ENCODE peak calls at places on chromosomes 16 and 17, in five cellular contexts. One of them, this sample, is unnamed.

GRCh38 chr17:44749076-44750020 is 9.4 kb upstream of the ADAM11 start:
- DNase-seq in IMR-90: no peak
- DNase-seq in SK-N-SH: no peak
- DNase-seq in kidney: no peak
- DNase-seq in fibroblast of lung: no peak
- DNase-seq in this sample: no peak

GRCh38 chr16:86222541-86222940 is 287.8 kb upstream of the FOXF1 start:
- DNase-seq in IMR-90: peak; percentile 84
- DNase-seq in SK-N-SH: no peak
- DNase-seq in kidney: peak; percentile 28
- DNase-seq in fibroblast of lung: peak; percentile 82
- DNase-seq in this sample: peak; percentile 62

GRCh38 chr16:73196670-73197069 is 148.7 kb upstream of the ZFHX3 start:
- DNase-seq in IMR-90: peak; percentile 53
- DNase-seq in SK-N-SH: peak; percentile 42
- DNase-seq in kidney: no peak
- DNase-seq in fibroblast of lung: peak; percentile 77
- DNase-seq in this sample: peak; percentile 92

GRCh38 chr17:30344283-30345088 is 10.6 kb upstream of the TMIGD1 start:
- DNase-seq in IMR-90: peak; percentile 59
- DNase-seq in SK-N-SH: peak; percentile 25
- DNase-seq in kidney: no peak
- DNase-seq in fibroblast of lung: peak; percentile 75
- DNase-seq in this sample: no peak

GRCh38 chr17:27545562-27546229 is 85.3 kb upstream of the LGALS9 start:
- DNase-seq in IMR-90: peak; percentile 51
- DNase-seq in SK-N-SH: no peak
- DNase-seq in kidney: no peak
- DNase-seq in fibroblast of lung: peak; percentile 77
- DNase-seq in this sample: peak; percentile 69

GRCh38 chr17:78127888-78128615 is 503 bp downstream of the TMC6 start:
- DNase-seq in IMR-90: no peak
- DNase-seq in SK-N-SH: peak; percentile 84
- DNase-seq in kidney: peak; percentile 89
- DNase-seq in fibroblast of lung: no peak
- DNase-seq in this sample: no peak

GRCh38 chr17:48100591-48101011 is 677 bp downstream of the CBX1 start:
- DNase-seq in IMR-90: peak; percentile 58
- DNase-seq in SK-N-SH: peak; percentile 73
- DNase-seq in kidney: peak; percentile 87
- DNase-seq in fibroblast of lung: peak; percentile 66
- DNase-seq in this sample: peak; percentile 94

GRCh38 chr16:69405757-69406156 is 18.7 kb upstream of the CYB5B start:
- DNase-seq in IMR-90: no peak
- DNase-seq in SK-N-SH: no peak
- DNase-seq in kidney: no peak
- DNase-seq in fibroblast of lung: no peak
- DNase-seq in this sample: no peak

GRCh38 chr17:74852237-74853047 is 7.2 kb downstream of the GRIN2C start:
- DNase-seq in IMR-90: no peak
- DNase-seq in SK-N-SH: peak; percentile 81
- DNase-seq in kidney: peak; percentile 74
- DNase-seq in fibroblast of lung: no peak
- DNase-seq in this sample: peak; percentile 98

GRCh38 chr16:67277294-67277998 is 1.9 kb upstream of the PLEKHG4 start:
- DNase-seq in IMR-90: peak; percentile 100
- DNase-seq in SK-N-SH: no peak
- DNase-seq in kidney: peak; percentile 79
- DNase-seq in fibroblast of lung: peak; percentile 99
- DNase-seq in this sample: no peak

GRCh38 chr16:54034684-54035083 is 251.9 kb downstream of the IRX3 start:
- DNase-seq in IMR-90: peak; percentile 20
- DNase-seq in SK-N-SH: no peak
- DNase-seq in kidney: no peak
- DNase-seq in fibroblast of lung: peak; percentile 19
- DNase-seq in this sample: no peak

GRCh38 chr17:27597783-27598320 is 33.1 kb upstream of the LGALS9 start:
- DNase-seq in IMR-90: no peak
- DNase-seq in SK-N-SH: no peak
- DNase-seq in kidney: peak; percentile 46
- DNase-seq in fibroblast of lung: no peak
- DNase-seq in this sample: no peak

GRCh38 chr17:29155966-29156338 is 24.2 kb downstream of the MYO18A start:
- DNase-seq in IMR-90: peak; percentile 68
- DNase-seq in SK-N-SH: no peak
- DNase-seq in kidney: peak; percentile 72
- DNase-seq in fibroblast of lung: peak; percentile 38
- DNase-seq in this sample: peak; percentile 92

GRCh38 chr17:48995871-48996695 is 1.1 kb upstream of the IGF2BP1 start:
- DNase-seq in IMR-90: no peak
- DNase-seq in SK-N-SH: peak; percentile 65
- DNase-seq in kidney: no peak
- DNase-seq in fibroblast of lung: no peak
- DNase-seq in this sample: peak; percentile 98

GRCh38 chr16:12184419-12184831 is 207.9 kb downstream of the SNX29 start:
- DNase-seq in IMR-90: no peak
- DNase-seq in SK-N-SH: no peak
- DNase-seq in kidney: no peak
- DNase-seq in fibroblast of lung: no peak
- DNase-seq in this sample: no peak

GRCh38 chr17:39209317-39210092 is 9.4 kb downstream of the RPL19 start:
- DNase-seq in IMR-90: peak; percentile 69
- DNase-seq in SK-N-SH: peak; percentile 78
- DNase-seq in kidney: peak; percentile 92
- DNase-seq in fibroblast of lung: peak; percentile 35
- DNase-seq in this sample: peak; percentile 86

GRCh38 chr16:84687715-84688114 is 12.1 kb upstream of the USP10 start:
- DNase-seq in IMR-90: peak; percentile 96
- DNase-seq in SK-N-SH: no peak
- DNase-seq in kidney: no peak
- DNase-seq in fibroblast of lung: peak; percentile 90
- DNase-seq in this sample: no peak

GRCh38 chr16:75462804-75463203 is 1.7 kb downstream of the TMEM170A start:
- DNase-seq in IMR-90: no peak
- DNase-seq in SK-N-SH: no peak
- DNase-seq in kidney: no peak
- DNase-seq in fibroblast of lung: peak; percentile 12
- DNase-seq in this sample: no peak

GRCh38 chr17:14211778-14212177 is 24.9 kb downstream of the CDRT15 start:
- DNase-seq in IMR-90: no peak
- DNase-seq in SK-N-SH: no peak
- DNase-seq in kidney: peak; percentile 76
- DNase-seq in fibroblast of lung: no peak
- DNase-seq in this sample: peak; percentile 78

GRCh38 chr17:45409659-45410076 is 23.0 kb downstream of the ARHGAP27 start:
- DNase-seq in IMR-90: no peak
- DNase-seq in SK-N-SH: no peak
- DNase-seq in kidney: peak; percentile 74
- DNase-seq in fibroblast of lung: no peak
- DNase-seq in this sample: peak; percentile 59

GRCh38 chr17:73430848-73431247 is 119.0 kb upstream of the CDC42EP4 start:
- DNase-seq in IMR-90: no peak
- DNase-seq in SK-N-SH: no peak
- DNase-seq in kidney: peak; percentile 39
- DNase-seq in fibroblast of lung: peak; percentile 14
- DNase-seq in this sample: no peak

GRCh38 chr16:3999479-3999868 is 116.8 kb downstream of the ADCY9 start:
- DNase-seq in IMR-90: peak; percentile 81
- DNase-seq in SK-N-SH: no peak
- DNase-seq in kidney: peak; percentile 82
- DNase-seq in fibroblast of lung: peak; percentile 81
- DNase-seq in this sample: peak; percentile 67

GRCh38 chr17:17140590-17140980 is 65.5 kb downstream of the PLD6 start:
- DNase-seq in IMR-90: peak; percentile 79
- DNase-seq in SK-N-SH: no peak
- DNase-seq in kidney: peak; percentile 52
- DNase-seq in fibroblast of lung: peak; percentile 48
- DNase-seq in this sample: peak; percentile 66

GRCh38 chr16:81492965-81493754 is 48.6 kb downstream of the CMIP start:
- DNase-seq in IMR-90: no peak
- DNase-seq in SK-N-SH: no peak
- DNase-seq in kidney: peak; percentile 64
- DNase-seq in fibroblast of lung: no peak
- DNase-seq in this sample: no peak

GRCh38 chr16:81491522-81492188 is 47.0 kb downstream of the CMIP start:
- DNase-seq in IMR-90: peak; percentile 65
- DNase-seq in SK-N-SH: no peak
- DNase-seq in kidney: peak; percentile 14
- DNase-seq in fibroblast of lung: peak; percentile 60
- DNase-seq in this sample: no peak

GRCh38 chr16:81493755-81494433 is 49.3 kb downstream of the CMIP start:
- DNase-seq in IMR-90: peak; percentile 94
- DNase-seq in SK-N-SH: no peak
- DNase-seq in kidney: peak; percentile 95
- DNase-seq in fibroblast of lung: peak; percentile 76
- DNase-seq in this sample: peak; percentile 68

GRCh38 chr16:81494434-81494806 is 49.8 kb downstream of the CMIP start:
- DNase-seq in IMR-90: no peak
- DNase-seq in SK-N-SH: peak; percentile 4
- DNase-seq in kidney: peak; percentile 61
- DNase-seq in fibroblast of lung: no peak
- DNase-seq in this sample: no peak

GRCh38 chr16:81492307-81492706 is 47.7 kb downstream of the CMIP start:
- DNase-seq in IMR-90: no peak
- DNase-seq in SK-N-SH: peak; percentile 60
- DNase-seq in kidney: peak; percentile 63
- DNase-seq in fibroblast of lung: no peak
- DNase-seq in this sample: no peak
- H3K27ac ChIP-seq in IMR-90: peak overlapping the region; percentile 33
- H3K27ac ChIP-seq in SK-N-SH: peak overlapping the region; percentile 67
- H3K27ac ChIP-seq in kidney: peak overlapping the region; percentile 95
- H3K27ac ChIP-seq in fibroblast of lung: peak overlapping the region; percentile 9
- H3K27ac ChIP-seq in this sample: peak overlapping the region; percentile 83

DNA sequence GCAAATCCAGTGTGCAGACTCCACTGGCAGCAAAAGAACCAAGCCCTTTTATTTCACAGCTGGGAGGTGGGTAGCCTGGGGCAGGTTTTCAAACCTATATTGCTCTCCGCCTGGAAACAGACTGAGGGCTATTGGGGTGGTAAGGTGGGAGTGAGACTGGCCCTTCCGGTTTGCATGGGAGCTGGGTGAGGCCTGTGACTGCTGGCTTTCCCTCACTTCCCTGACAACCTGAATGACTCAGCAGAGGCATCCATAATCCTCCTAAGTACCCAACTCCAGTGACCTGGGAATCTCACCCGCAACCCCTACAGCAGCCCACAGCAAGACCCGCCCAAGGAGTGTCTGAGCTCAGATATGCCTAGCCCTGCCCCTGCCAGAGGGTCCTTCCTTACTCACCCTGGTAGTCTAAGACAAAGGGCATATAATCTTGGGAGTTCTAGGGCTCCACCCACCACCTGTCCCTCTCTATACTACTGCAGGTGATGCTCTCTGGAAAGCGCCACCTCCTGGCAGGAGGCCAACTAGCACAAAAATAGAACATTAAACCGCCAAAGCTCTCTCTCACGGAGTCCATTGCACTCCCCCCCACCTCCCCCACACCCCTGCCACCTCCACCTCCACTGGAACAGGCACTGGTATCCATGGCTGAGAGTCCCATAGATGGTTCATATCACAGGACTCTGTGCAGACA is 602.0 kb upstream of the C16orf82 start:
- DNase-seq in IMR-90: no peak
- DNase-seq in SK-N-SH: no peak
- DNase-seq in kidney: no peak
- DNase-seq in fibroblast of lung: no peak
- DNase-seq in this sample: peak; percentile 65
- TF ChIP-seq CTCF in IMR-90: no peak
- TF ChIP-seq CTCF in SK-N-SH: no peak
- TF ChIP-seq CTCF in kidney: no peak
- TF ChIP-seq CTCF in fibroblast of lung: no peak
- TF ChIP-seq CTCF in this sample: peak; percentile 41

GRCh38 chr17:9205520-9206159 is 184.3 kb downstream of the NTN1 start:
- DNase-seq in IMR-90: no peak
- DNase-seq in SK-N-SH: no peak
- DNase-seq in kidney: peak; percentile 44
- DNase-seq in fibroblast of lung: no peak
- DNase-seq in this sample: no peak

GRCh38 chr17:9206989-9207317 is 185.6 kb downstream of the NTN1 start:
- DNase-seq in IMR-90: no peak
- DNase-seq in SK-N-SH: no peak
- DNase-seq in kidney: no peak
- DNase-seq in fibroblast of lung: no peak
- DNase-seq in this sample: no peak

GRCh38 chr17:9204026-9204425 is 182.7 kb downstream of the NTN1 start:
- DNase-seq in IMR-90: no peak
- DNase-seq in SK-N-SH: no peak
- DNase-seq in kidney: no peak
- DNase-seq in fibroblast of lung: no peak
- DNase-seq in this sample: no peak

GRCh38 chr17:9206160-9206988 is 185.1 kb downstream of the NTN1 start:
- DNase-seq in IMR-90: no peak
- DNase-seq in SK-N-SH: no peak
- DNase-seq in kidney: peak; percentile 54
- DNase-seq in fibroblast of lung: no peak
- DNase-seq in this sample: no peak

DNA sequence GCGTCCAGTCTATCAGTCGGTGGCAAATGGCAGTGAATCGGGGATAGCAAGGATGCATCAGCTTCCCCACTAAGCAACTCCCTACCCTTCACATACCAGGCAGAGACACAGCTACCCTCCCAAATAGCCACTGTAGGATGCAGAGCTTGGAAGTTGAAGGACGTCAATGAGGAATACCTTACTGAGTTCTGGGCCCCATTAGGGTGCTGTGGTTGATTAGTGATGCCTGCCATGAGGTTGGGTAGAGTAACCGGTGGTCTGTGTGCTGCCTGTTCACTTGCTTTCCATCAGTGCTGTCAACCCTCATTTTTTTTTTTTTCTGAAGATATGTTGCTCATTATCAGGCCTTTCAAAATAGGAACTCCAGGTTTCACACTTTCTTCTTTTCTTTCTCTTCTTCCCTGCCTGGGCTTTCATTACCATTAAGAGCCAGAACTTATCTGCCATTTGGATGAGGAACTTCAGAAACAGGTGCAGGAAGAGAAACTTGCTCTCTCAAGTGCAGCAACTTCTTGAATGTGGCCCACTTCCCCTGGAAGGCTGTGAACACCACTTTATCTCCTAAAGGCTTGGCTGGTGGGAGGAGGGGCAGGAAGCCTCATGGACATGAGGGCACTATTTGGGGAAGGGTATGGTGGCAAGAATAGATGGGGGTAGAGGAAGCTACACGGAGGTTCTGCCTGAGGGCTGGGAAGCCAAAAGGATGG is 183.5 kb downstream of the NTN1 start:
- DNase-seq in IMR-90: no peak
- DNase-seq in SK-N-SH: no peak
- DNase-seq in kidney: peak; percentile 29
- DNase-seq in fibroblast of lung: no peak
- DNase-seq in this sample: no peak
- H3K9ac ChIP-seq in IMR-90: no peak overlapping the region
- H3K9ac ChIP-seq in SK-N-SH: no peak overlapping the region
- H3K9ac ChIP-seq in kidney: no peak overlapping the region
- H3K9ac ChIP-seq in fibroblast of lung: no peak overlapping the region
- H3K9ac ChIP-seq in this sample: no peak overlapping the region

DNA sequence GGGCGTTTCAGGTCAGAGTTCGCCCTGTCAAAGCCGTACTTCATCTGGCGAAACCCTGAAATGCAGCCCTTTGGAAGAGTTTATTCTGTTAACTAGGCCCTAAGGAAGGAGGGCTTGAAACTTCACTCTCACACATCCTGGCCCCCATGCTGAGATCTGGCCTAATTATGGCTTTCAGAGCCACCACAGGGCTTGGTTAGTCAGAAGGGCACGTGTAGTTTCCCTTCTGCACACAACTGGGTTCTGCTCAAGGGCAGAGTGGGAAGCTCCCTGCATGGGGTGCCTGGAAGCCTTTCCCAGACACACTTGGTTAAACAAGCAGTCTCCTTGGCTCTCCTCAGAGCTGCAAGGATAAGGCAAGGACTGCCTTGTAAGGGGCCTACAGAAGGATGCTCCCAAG is 397.3 kb downstream of the SHISA9 start:
- DNase-seq in IMR-90: no peak
- DNase-seq in SK-N-SH: no peak
- DNase-seq in kidney: no peak
- DNase-seq in fibroblast of lung: no peak
- DNase-seq in this sample: peak; percentile 74
- H3K27ac ChIP-seq in IMR-90: no peak overlapping the region
- H3K27ac ChIP-seq in SK-N-SH: no peak overlapping the region
- H3K27ac ChIP-seq in kidney: no peak overlapping the region
- H3K27ac ChIP-seq in fibroblast of lung: no peak overlapping the region
- H3K27ac ChIP-seq in this sample: no peak overlapping the region